ENCODE peak calls at places on chromosomes 16 and 17, in six cellular contexts. One of them, this sample, is unnamed.

GRCh38 chr17:57400648-57401047 is 144.3 kb downstream of the MSI2 start:
- DNase-seq in cardiac fibroblast: no peak
- DNase-seq in psoas muscle: no peak
- DNase-seq in kidney: no peak
- DNase-seq in brain microvascular endothelial cell: no peak
- DNase-seq in BJ: no peak
- DNase-seq in this sample: no peak

GRCh38 chr17:36741019-36741902 is 139.9 kb downstream of the MRM1 start:
- DNase-seq in cardiac fibroblast: no peak
- DNase-seq in psoas muscle: no peak
- DNase-seq in kidney: no peak
- DNase-seq in brain microvascular endothelial cell: no peak
- DNase-seq in BJ: no peak
- DNase-seq in this sample: no peak

GRCh38 chr16:82641336-82641984 is 14.7 kb downstream of the CDH13 start:
- DNase-seq in cardiac fibroblast: peak
- DNase-seq in psoas muscle: no peak
- DNase-seq in kidney: no peak
- DNase-seq in brain microvascular endothelial cell: no peak
- DNase-seq in BJ: no peak
- DNase-seq in this sample: peak

GRCh38 chr16:83458612-83459011 is 349.2 kb upstream of the HSBP1 start:
- DNase-seq in cardiac fibroblast: peak
- DNase-seq in psoas muscle: no peak
- DNase-seq in kidney: no peak
- DNase-seq in brain microvascular endothelial cell: peak
- DNase-seq in BJ: no peak
- DNase-seq in this sample: peak

GRCh38 chr17:20118280-20118679 is 109.1 kb downstream of the SPECC1 start:
- DNase-seq in cardiac fibroblast: no peak
- DNase-seq in psoas muscle: no peak
- DNase-seq in kidney: no peak
- DNase-seq in brain microvascular endothelial cell: no peak
- DNase-seq in BJ: no peak
- DNase-seq in this sample: no peak

GRCh38 chr17:49907279-49907678 is 59.4 kb upstream of the TAC4 start:
- DNase-seq in cardiac fibroblast: no peak
- DNase-seq in psoas muscle: no peak
- DNase-seq in kidney: no peak
- DNase-seq in brain microvascular endothelial cell: no peak
- DNase-seq in BJ: no peak
- DNase-seq in this sample: no peak

GRCh38 chr17:67076290-67076689 is 31.9 kb downstream of the CACNG1 start:
- DNase-seq in cardiac fibroblast: no peak
- DNase-seq in psoas muscle: no peak
- DNase-seq in kidney: no peak
- DNase-seq in brain microvascular endothelial cell: no peak
- DNase-seq in BJ: no peak
- DNase-seq in this sample: no peak

GRCh38 chr17:31378638-31379037 is 12.8 kb upstream of the RAB11FIP4 start:
- DNase-seq in cardiac fibroblast: no peak
- DNase-seq in psoas muscle: no peak
- DNase-seq in kidney: no peak
- DNase-seq in brain microvascular endothelial cell: no peak
- DNase-seq in BJ: no peak
- DNase-seq in this sample: no peak

GRCh38 chr17:55433629-55434422 is 12.2 kb upstream of the MMD start:
- DNase-seq in cardiac fibroblast: peak
- DNase-seq in psoas muscle: no peak
- DNase-seq in kidney: no peak
- DNase-seq in brain microvascular endothelial cell: peak
- DNase-seq in BJ: peak
- DNase-seq in this sample: peak

GRCh38 chr16:85321856-85322271 is 209.6 kb upstream of the CIBAR2 start:
- DNase-seq in cardiac fibroblast: peak
- DNase-seq in psoas muscle: peak
- DNase-seq in kidney: peak
- DNase-seq in brain microvascular endothelial cell: peak
- DNase-seq in BJ: peak
- DNase-seq in this sample: peak

GRCh38 chr17:82154881-82155331 is 56.9 kb upstream of the FASN start:
- DNase-seq in cardiac fibroblast: no peak
- DNase-seq in psoas muscle: no peak
- DNase-seq in kidney: peak
- DNase-seq in brain microvascular endothelial cell: no peak
- DNase-seq in BJ: no peak
- DNase-seq in this sample: no peak

GRCh38 chr17:6361733-6362132 is 73.2 kb downstream of the AIPL1 start:
- DNase-seq in cardiac fibroblast: peak
- DNase-seq in psoas muscle: no peak
- DNase-seq in kidney: no peak
- DNase-seq in brain microvascular endothelial cell: no peak
- DNase-seq in BJ: no peak
- DNase-seq in this sample: no peak

GRCh38 chr17:67359960-67360817 is 6.2 kb downstream of the PSMD12 start:
- DNase-seq in cardiac fibroblast: peak
- DNase-seq in psoas muscle: no peak
- DNase-seq in kidney: no peak
- DNase-seq in brain microvascular endothelial cell: no peak
- DNase-seq in BJ: no peak
- DNase-seq in this sample: peak

GRCh38 chr16:49085689-49086088 is 195.9 kb downstream of the CBLN1 start:
- DNase-seq in cardiac fibroblast: no peak
- DNase-seq in psoas muscle: no peak
- DNase-seq in kidney: no peak
- DNase-seq in brain microvascular endothelial cell: no peak
- DNase-seq in BJ: no peak
- DNase-seq in this sample: no peak

GRCh38 chr17:64540118-64540776 is 33.5 kb downstream of the CEP95 start:
- DNase-seq in cardiac fibroblast: no peak
- DNase-seq in psoas muscle: no peak
- DNase-seq in kidney: no peak
- DNase-seq in brain microvascular endothelial cell: no peak
- DNase-seq in BJ: no peak
- DNase-seq in this sample: no peak

GRCh38 chr17:48187867-48188608 is 80.5 kb downstream of the SNX11 start:
- DNase-seq in cardiac fibroblast: no peak
- DNase-seq in psoas muscle: no peak
- DNase-seq in kidney: no peak
- DNase-seq in brain microvascular endothelial cell: no peak
- DNase-seq in BJ: no peak
- DNase-seq in this sample: no peak

GRCh38 chr17:76119409-76120371 is 16.1 kb upstream of the EXOC7 start:
- DNase-seq in cardiac fibroblast: no peak
- DNase-seq in psoas muscle: no peak
- DNase-seq in kidney: no peak
- DNase-seq in brain microvascular endothelial cell: no peak
- DNase-seq in BJ: no peak
- DNase-seq in this sample: no peak

GRCh38 chr16:70659546-70659945 is 13.2 kb downstream of the IL34 start:
- DNase-seq in cardiac fibroblast: no peak
- DNase-seq in psoas muscle: no peak
- DNase-seq in kidney: no peak
- DNase-seq in brain microvascular endothelial cell: no peak
- DNase-seq in BJ: no peak
- DNase-seq in this sample: no peak

GRCh38 chr17:15260376-15261062 is 4.6 kb downstream of the PMP22 start:
- DNase-seq in cardiac fibroblast: peak
- DNase-seq in psoas muscle: peak
- DNase-seq in kidney: peak
- DNase-seq in brain microvascular endothelial cell: peak
- DNase-seq in BJ: peak
- DNase-seq in this sample: peak

GRCh38 chr16:17470871-17471744 is at the start of gene XYLT1:
- DNase-seq in cardiac fibroblast: peak
- DNase-seq in psoas muscle: peak
- DNase-seq in kidney: peak
- DNase-seq in brain microvascular endothelial cell: peak
- DNase-seq in BJ: peak
- DNase-seq in this sample: peak

GRCh38 chr17:42704495-42705494 is 22.5 kb downstream of the CNTNAP1 start:
- DNase-seq in cardiac fibroblast: no peak
- DNase-seq in psoas muscle: no peak
- DNase-seq in kidney: no peak
- DNase-seq in brain microvascular endothelial cell: no peak
- DNase-seq in BJ: no peak
- DNase-seq in this sample: no peak

GRCh38 chr16:56513972-56514371 is 5.9 kb downstream of the BBS2 start:
- DNase-seq in cardiac fibroblast: peak
- DNase-seq in psoas muscle: no peak
- DNase-seq in kidney: no peak
- DNase-seq in brain microvascular endothelial cell: peak
- DNase-seq in BJ: peak
- DNase-seq in this sample: peak

GRCh38 chr16:80666378-80667257 is 125.8 kb downstream of the DYNLRB2 start:
- DNase-seq in cardiac fibroblast: no peak
- DNase-seq in psoas muscle: no peak
- DNase-seq in kidney: no peak
- DNase-seq in brain microvascular endothelial cell: no peak
- DNase-seq in BJ: no peak
- DNase-seq in this sample: no peak

GRCh38 chr17:40124279-40125141 is 2.7 kb downstream of the MSL1 start:
- DNase-seq in cardiac fibroblast: peak
- DNase-seq in psoas muscle: no peak
- DNase-seq in kidney: no peak
- DNase-seq in brain microvascular endothelial cell: no peak
- DNase-seq in BJ: no peak
- DNase-seq in this sample: peak

GRCh38 chr16:84228321-84228838 is 11.4 kb downstream of the KCNG4 start:
- DNase-seq in cardiac fibroblast: peak
- DNase-seq in psoas muscle: peak
- DNase-seq in kidney: peak
- DNase-seq in brain microvascular endothelial cell: peak
- DNase-seq in BJ: peak
- DNase-seq in this sample: peak

GRCh38 chr17:45338023-45338781 is 21.4 kb upstream of the MAP3K14 start:
- DNase-seq in cardiac fibroblast: peak
- DNase-seq in psoas muscle: peak
- DNase-seq in kidney: no peak
- DNase-seq in brain microvascular endothelial cell: no peak
- DNase-seq in BJ: no peak
- DNase-seq in this sample: no peak

DNA sequence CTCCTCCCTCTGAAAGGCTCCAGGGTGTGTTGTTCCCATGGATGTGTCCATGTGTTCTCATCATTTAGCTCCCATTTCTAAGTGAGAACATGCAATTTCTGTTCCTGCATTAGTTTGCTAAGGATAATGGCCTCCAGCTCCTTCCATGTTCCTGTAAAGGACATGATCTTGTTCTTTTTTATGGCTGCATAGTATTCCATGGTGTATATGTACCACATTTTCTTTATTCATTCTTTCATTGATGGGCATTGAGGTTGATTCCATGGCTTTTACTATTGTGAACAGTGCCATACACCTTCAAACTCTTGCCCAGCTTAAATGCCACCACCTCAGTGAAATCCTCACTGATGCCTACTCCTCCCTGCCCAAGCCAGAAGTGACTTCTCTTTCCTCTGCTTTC is 4.5 kb upstream of the ORAI3 start:
- DNase-seq in cardiac fibroblast: no peak
- DNase-seq in psoas muscle: no peak
- DNase-seq in kidney: no peak
- DNase-seq in brain microvascular endothelial cell: no peak
- DNase-seq in BJ: no peak
- DNase-seq in this sample: no peak
- TF ChIP-seq CTCF in cardiac fibroblast: no peak
- TF ChIP-seq CTCF in psoas muscle: no peak
- TF ChIP-seq CTCF in kidney: no peak
- TF ChIP-seq CTCF in brain microvascular endothelial cell: no peak
- TF ChIP-seq CTCF in BJ: no peak
- TF ChIP-seq CTCF in this sample: no peak

GRCh38 chr17:44008205-44008909 is 3.9 kb downstream of the NAGS start:
- DNase-seq in cardiac fibroblast: no peak
- DNase-seq in psoas muscle: no peak
- DNase-seq in kidney: peak
- DNase-seq in brain microvascular endothelial cell: no peak
- DNase-seq in BJ: no peak
- DNase-seq in this sample: no peak
- H3K4me3 ChIP-seq in cardiac fibroblast: no peak
- H3K4me3 ChIP-seq in psoas muscle: no peak
- H3K4me3 ChIP-seq in kidney: peak
- H3K4me3 ChIP-seq in brain microvascular endothelial cell: no peak
- H3K4me3 ChIP-seq in BJ: peak
- H3K4me3 ChIP-seq in this sample: peak

DNA sequence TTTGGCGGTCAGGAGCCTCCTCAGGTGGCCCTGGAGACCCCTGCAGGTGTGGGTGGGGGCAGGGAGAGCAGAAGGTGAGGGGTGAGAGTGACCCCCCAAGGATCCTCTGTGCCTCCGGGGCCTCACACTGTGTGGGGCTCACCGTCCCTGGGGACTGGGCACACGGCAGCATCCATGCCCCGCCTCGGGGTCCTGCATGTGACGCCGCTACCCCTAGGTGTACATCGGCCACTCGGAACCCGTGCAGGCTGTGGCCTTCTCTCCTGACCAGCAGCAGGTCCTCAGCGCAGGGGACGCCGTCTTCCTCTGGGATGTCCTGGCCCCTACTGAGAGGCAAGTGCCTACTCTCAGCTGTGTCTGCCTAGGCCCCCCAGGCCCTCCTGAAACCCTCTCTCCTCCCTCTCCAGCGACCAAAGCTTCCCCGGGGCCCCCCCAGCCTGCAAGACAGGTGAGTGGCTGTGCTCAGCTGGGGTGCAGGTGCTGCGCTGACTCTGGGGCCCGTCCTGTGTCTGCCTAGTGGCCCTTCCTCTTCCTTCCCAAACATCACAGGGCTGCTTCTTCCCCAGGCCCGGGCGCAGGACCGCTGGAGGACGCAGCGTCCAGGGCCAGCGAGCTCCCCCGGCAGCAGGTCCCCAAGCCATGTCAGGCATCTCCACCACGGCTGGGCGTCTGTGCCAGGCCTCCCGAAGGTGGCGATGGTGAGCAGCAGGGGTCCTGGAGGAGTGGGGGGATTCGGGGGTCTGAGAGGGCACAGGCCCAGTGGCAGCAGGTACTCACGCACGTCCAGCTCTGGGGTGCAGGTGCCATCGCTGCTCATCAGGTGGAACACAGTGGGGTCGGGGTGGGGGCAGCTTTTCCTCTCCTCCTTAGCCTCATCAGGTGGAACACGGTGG is 9.0 kb upstream of the RHOT2 start:
- DNase-seq in cardiac fibroblast: no peak
- DNase-seq in psoas muscle: no peak
- DNase-seq in kidney: no peak
- DNase-seq in brain microvascular endothelial cell: no peak
- DNase-seq in BJ: no peak
- DNase-seq in this sample: no peak
- TF ChIP-seq CTCF in cardiac fibroblast: no peak
- TF ChIP-seq CTCF in psoas muscle: no peak
- TF ChIP-seq CTCF in kidney: no peak
- TF ChIP-seq CTCF in brain microvascular endothelial cell: peak
- TF ChIP-seq CTCF in BJ: no peak
- TF ChIP-seq CTCF in this sample: no peak

DNA sequence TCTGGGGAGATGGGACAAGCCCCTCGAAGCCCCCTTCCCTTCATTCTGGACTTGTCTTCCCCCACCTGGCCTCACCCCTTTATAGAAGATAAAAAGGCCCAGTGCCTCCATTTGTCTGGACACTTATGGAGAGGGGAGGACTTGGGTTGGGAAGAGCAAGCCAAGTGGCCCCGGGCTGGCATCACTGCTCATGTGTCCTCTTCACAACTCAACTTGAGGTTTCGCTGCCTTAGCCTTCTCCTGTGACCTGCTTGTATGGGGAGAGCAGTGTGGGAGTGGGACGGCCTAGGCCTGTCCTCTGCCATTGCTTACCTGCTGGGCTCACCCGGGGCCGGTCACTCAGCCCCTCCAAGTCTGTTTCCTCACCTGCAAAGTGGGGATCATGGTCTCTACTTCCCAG is 1.4 kb downstream of the PAQR4 start:
- DNase-seq in cardiac fibroblast: no peak
- DNase-seq in psoas muscle: no peak
- DNase-seq in kidney: no peak
- DNase-seq in brain microvascular endothelial cell: no peak
- DNase-seq in BJ: no peak
- DNase-seq in this sample: no peak
- H3K4me3 ChIP-seq in cardiac fibroblast: peak
- H3K4me3 ChIP-seq in psoas muscle: peak
- H3K4me3 ChIP-seq in kidney: no peak
- H3K4me3 ChIP-seq in brain microvascular endothelial cell: peak
- H3K4me3 ChIP-seq in BJ: peak
- H3K4me3 ChIP-seq in this sample: peak